ENCODE peak calls at places on chromosomes 12 and 14, in eight cellular contexts. T, O, L, E, N, D, Y and M are unnamed samples.
A peak's percentile ranks its signal among the peaks of the same experiment; 100 is the strongest.

GRCh38 chr14:70782361-70782760 is 27.0 kb downstream of the MAP3K9 start:
- DNase-seq in T (no peak), O (no peak), L (no peak), E (no peak), N (no peak), D (no peak), Y (no peak), M (no peak)

GRCh38 chr12:64665506-64665905 is 55.2 kb downstream of the RASSF3 start:
- DNase-seq in T (no peak), O (no peak), L (no peak), E (no peak), N (peak; percentile 75), D (no peak), Y (no peak), M (no peak)

GRCh38 chr14:34781242-34781641 is 66.8 kb upstream of the CFL2 start:
- DNase-seq in T (no peak), O (no peak), L (peak; percentile 92), E (no peak), N (no peak), D (no peak), Y (no peak), M (no peak)

GRCh38 chr12:106101798-106102197 is 37.0 kb downstream of the NUAK1 start:
- DNase-seq in T (no peak), O (no peak), L (no peak), E (peak; percentile 62), N (no peak), D (no peak), Y (no peak), M (no peak)

GRCh38 chr12:48110691-48111315 is 4.9 kb upstream of the SENP1 start:
- DNase-seq in T (no peak), O (no peak), L (no peak), E (no peak), N (no peak), D (no peak), Y (no peak), M (no peak)

GRCh38 chr12:64680235-64680634 is 69.9 kb downstream of the RASSF3 start:
- DNase-seq in T (no peak), O (no peak), L (no peak), E (no peak), N (peak; percentile 51), D (no peak), Y (no peak), M (no peak)

GRCh38 chr14:63982629-63983028 is 129.8 kb downstream of the SYNE2 start:
- DNase-seq in T (no peak), O (no peak), L (no peak), E (no peak), N (no peak), D (no peak), Y (no peak), M (no peak)

GRCh38 chr12:75921687-75922289 is 109.8 kb downstream of the PHLDA1 start:
- DNase-seq in T (no peak), O (no peak), L (no peak), E (no peak), N (no peak), D (no peak), Y (no peak), M (no peak)

GRCh38 chr12:75986001-75986739 is 45.4 kb downstream of the PHLDA1 start:
- DNase-seq in T (no peak), O (no peak), L (no peak), E (no peak), N (peak; percentile 63), D (no peak), Y (no peak), M (peak; percentile 20)

GRCh38 chr14:39381366-39381765 is 50.9 kb downstream of the FBXO33 start:
- DNase-seq in T (no peak), O (no peak), L (no peak), E (peak; percentile 40), N (no peak), D (no peak), Y (no peak), M (peak; percentile 64)

GRCh38 chr12:114671664-114672476 is 12.1 kb downstream of the TBX3 start:
- DNase-seq in T (no peak), O (no peak), L (no peak), E (no peak), N (no peak), D (no peak), Y (no peak), M (no peak)

GRCh38 chr12:131249291-131250027 is 295.8 kb downstream of the ADGRD1 start:
- DNase-seq in T (no peak), O (no peak), L (no peak), E (no peak), N (no peak), D (no peak), Y (no peak), M (no peak)

GRCh38 chr14:95515523-95516517 is 630 bp downstream of the SYNE3 start:
- DNase-seq in T (peak; percentile 65), O (peak; percentile 79), L (no peak), E (peak; percentile 81), N (peak; percentile 66), D (peak; percentile 67), Y (no peak), M (peak; percentile 78)

GRCh38 chr12:4012977-4013968 is 140.1 kb upstream of the PARP11 start:
- DNase-seq in T (no peak), O (no peak), L (no peak), E (no peak), N (no peak), D (no peak), Y (no peak), M (no peak)